ENCODE peak calls at places on chromosomes 5 and 9, in nine cellular contexts. One of them, this sample, is unnamed.

GRCh38 chr9:97571664-97572063 is 61.5 kb downstream of the TSTD2 start:
- DNase-seq in cardiac fibroblast: peak; percentile 34
- DNase-seq in ovary: no peak
- DNase-seq in mammary epithelial cell: no peak
- DNase-seq in AG04450: no peak
- DNase-seq in heart right ventricle: no peak
- DNase-seq in AG10803: no peak
- DNase-seq in fibroblast of mammary gland: no peak
- DNase-seq in uterus: peak; percentile 77
- DNase-seq in this sample: no peak

GRCh38 chr9:135230817-135231520 is 143.5 kb downstream of the OLFM1 start:
- DNase-seq in ovary: no peak
- DNase-seq in AG10803: no peak
- DNase-seq in AG04450: no peak
- DNase-seq in uterus: no peak
- DNase-seq in mammary epithelial cell: no peak
- DNase-seq in cardiac fibroblast: no peak
- DNase-seq in heart right ventricle: no peak
- DNase-seq in fibroblast of mammary gland: no peak
- DNase-seq in this sample: no peak

GRCh38 chr9:18658764-18659705 is 185.1 kb downstream of the ADAMTSL1 start:
- DNase-seq in AG04450: peak; percentile 8
- DNase-seq in uterus: no peak
- DNase-seq in fibroblast of mammary gland: peak; percentile 52
- DNase-seq in mammary epithelial cell: peak; percentile 42
- DNase-seq in ovary: no peak
- DNase-seq in heart right ventricle: no peak
- DNase-seq in AG10803: peak; percentile 85
- DNase-seq in cardiac fibroblast: peak; percentile 72
- DNase-seq in this sample: no peak

GRCh38 chr5:5387789-5388188 is 34.7 kb upstream of the ICE1 start:
- DNase-seq in AG10803: no peak
- DNase-seq in fibroblast of mammary gland: peak; percentile 22
- DNase-seq in cardiac fibroblast: no peak
- DNase-seq in mammary epithelial cell: no peak
- DNase-seq in AG04450: no peak
- DNase-seq in uterus: no peak
- DNase-seq in heart right ventricle: no peak
- DNase-seq in ovary: no peak
- DNase-seq in this sample: no peak

GRCh38 chr5:32507738-32508434 is 63.3 kb upstream of the ZFR start:
- DNase-seq in uterus: peak; percentile 61
- DNase-seq in AG10803: peak; percentile 97
- DNase-seq in mammary epithelial cell: peak; percentile 64
- DNase-seq in ovary: no peak
- DNase-seq in cardiac fibroblast: peak; percentile 78
- DNase-seq in fibroblast of mammary gland: peak; percentile 100
- DNase-seq in heart right ventricle: no peak
- DNase-seq in AG04450: no peak
- DNase-seq in this sample: no peak

GRCh38 chr5:85452322-85453025 is 1067.8 kb upstream of the EDIL3 start:
- DNase-seq in mammary epithelial cell: no peak
- DNase-seq in AG10803: no peak
- DNase-seq in cardiac fibroblast: peak; percentile 11
- DNase-seq in uterus: no peak
- DNase-seq in ovary: no peak
- DNase-seq in fibroblast of mammary gland: no peak
- DNase-seq in heart right ventricle: no peak
- DNase-seq in AG04450: no peak
- DNase-seq in this sample: no peak

GRCh38 chr5:68224561-68225187 is 9.1 kb downstream of the PIK3R1 start:
- DNase-seq in heart right ventricle: no peak
- DNase-seq in cardiac fibroblast: peak; percentile 50
- DNase-seq in ovary: no peak
- DNase-seq in AG10803: no peak
- DNase-seq in fibroblast of mammary gland: peak; percentile 80
- DNase-seq in AG04450: no peak
- DNase-seq in mammary epithelial cell: no peak
- DNase-seq in uterus: no peak
- DNase-seq in this sample: no peak

GRCh38 chr9:125701351-125701750 is 5.7 kb downstream of the MAPKAP1 start:
- DNase-seq in AG04450: no peak
- DNase-seq in heart right ventricle: no peak
- DNase-seq in cardiac fibroblast: peak; percentile 44
- DNase-seq in uterus: no peak
- DNase-seq in fibroblast of mammary gland: peak; percentile 75
- DNase-seq in ovary: no peak
- DNase-seq in AG10803: peak; percentile 80
- DNase-seq in mammary epithelial cell: peak; percentile 81
- DNase-seq in this sample: no peak

GRCh38 chr5:72301557-72301956 is 18.5 kb downstream of the MRPS27 start:
- DNase-seq in fibroblast of mammary gland: no peak
- DNase-seq in ovary: no peak
- DNase-seq in uterus: no peak
- DNase-seq in cardiac fibroblast: no peak
- DNase-seq in mammary epithelial cell: no peak
- DNase-seq in AG10803: no peak
- DNase-seq in AG04450: no peak
- DNase-seq in heart right ventricle: no peak
- DNase-seq in this sample: peak; percentile 69

GRCh38 chr9:115367780-115368179 is 249.8 kb upstream of the TNC start:
- DNase-seq in cardiac fibroblast: no peak
- DNase-seq in fibroblast of mammary gland: peak; percentile 73
- DNase-seq in AG04450: no peak
- DNase-seq in ovary: no peak
- DNase-seq in AG10803: peak; percentile 65
- DNase-seq in uterus: no peak
- DNase-seq in mammary epithelial cell: no peak
- DNase-seq in heart right ventricle: no peak
- DNase-seq in this sample: no peak

GRCh38 chr5:93598997-93599371 is 16.0 kb downstream of the NR2F1 start:
- DNase-seq in mammary epithelial cell: no peak
- DNase-seq in heart right ventricle: no peak
- DNase-seq in fibroblast of mammary gland: no peak
- DNase-seq in ovary: no peak
- DNase-seq in AG04450: no peak
- DNase-seq in uterus: no peak
- DNase-seq in AG10803: no peak
- DNase-seq in cardiac fibroblast: no peak
- DNase-seq in this sample: no peak

GRCh38 chr5:141565826-141566575 is 52.8 kb downstream of the DIAPH1 start:
- DNase-seq in cardiac fibroblast: no peak
- DNase-seq in AG04450: no peak
- DNase-seq in ovary: no peak
- DNase-seq in fibroblast of mammary gland: peak; percentile 13
- DNase-seq in uterus: no peak
- DNase-seq in heart right ventricle: no peak
- DNase-seq in AG10803: no peak
- DNase-seq in mammary epithelial cell: no peak
- DNase-seq in this sample: no peak

GRCh38 chr5:132387649-132388117 is 18.2 kb downstream of the SLC22A5 start:
- DNase-seq in AG10803: peak; percentile 99
- DNase-seq in heart right ventricle: peak; percentile 29
- DNase-seq in uterus: peak; percentile 71
- DNase-seq in mammary epithelial cell: peak; percentile 91
- DNase-seq in fibroblast of mammary gland: peak; percentile 99
- DNase-seq in ovary: peak; percentile 58
- DNase-seq in cardiac fibroblast: peak; percentile 98
- DNase-seq in AG04450: peak; percentile 93
- DNase-seq in this sample: no peak

GRCh38 chr9:68980341-68980914 is 33.5 kb downstream of the PRKACG start:
- DNase-seq in mammary epithelial cell: no peak
- DNase-seq in uterus: no peak
- DNase-seq in ovary: no peak
- DNase-seq in AG04450: no peak
- DNase-seq in heart right ventricle: no peak
- DNase-seq in AG10803: no peak
- DNase-seq in fibroblast of mammary gland: no peak
- DNase-seq in cardiac fibroblast: no peak
- DNase-seq in this sample: no peak

GRCh38 chr9:68979538-68980314 is 34.2 kb downstream of the PRKACG start:
- DNase-seq in cardiac fibroblast: no peak
- DNase-seq in fibroblast of mammary gland: no peak
- DNase-seq in ovary: no peak
- DNase-seq in AG04450: no peak
- DNase-seq in AG10803: no peak
- DNase-seq in mammary epithelial cell: no peak
- DNase-seq in uterus: no peak
- DNase-seq in heart right ventricle: peak; percentile 52
- DNase-seq in this sample: no peak

GRCh38 chr9:68983008-68983411 is 30.9 kb downstream of the PRKACG start:
- DNase-seq in AG10803: no peak
- DNase-seq in uterus: no peak
- DNase-seq in cardiac fibroblast: no peak
- DNase-seq in ovary: no peak
- DNase-seq in heart right ventricle: no peak
- DNase-seq in AG04450: no peak
- DNase-seq in fibroblast of mammary gland: no peak
- DNase-seq in mammary epithelial cell: no peak
- DNase-seq in this sample: no peak

GRCh38 chr9:68981825-68982224 is 32.1 kb downstream of the PRKACG start:
- DNase-seq in AG10803: no peak
- DNase-seq in mammary epithelial cell: no peak
- DNase-seq in fibroblast of mammary gland: no peak
- DNase-seq in uterus: no peak
- DNase-seq in heart right ventricle: no peak
- DNase-seq in cardiac fibroblast: no peak
- DNase-seq in AG04450: no peak
- DNase-seq in ovary: no peak
- DNase-seq in this sample: no peak

GRCh38 chr9:68983797-68984419 is 30.0 kb downstream of the PRKACG start:
- DNase-seq in AG04450: no peak
- DNase-seq in AG10803: no peak
- DNase-seq in mammary epithelial cell: no peak
- DNase-seq in fibroblast of mammary gland: no peak
- DNase-seq in heart right ventricle: no peak
- DNase-seq in uterus: no peak
- DNase-seq in ovary: no peak
- DNase-seq in cardiac fibroblast: no peak
- DNase-seq in this sample: no peak
- H3K4me3 ChIP-seq in AG04450: no peak overlapping the region
- H3K4me3 ChIP-seq in AG10803: no peak overlapping the region
- H3K4me3 ChIP-seq in mammary epithelial cell: no peak overlapping the region
- H3K4me3 ChIP-seq in fibroblast of mammary gland: no peak overlapping the region
- H3K4me3 ChIP-seq in heart right ventricle: no peak overlapping the region
- H3K4me3 ChIP-seq in uterus: no peak overlapping the region
- H3K4me3 ChIP-seq in ovary: no peak overlapping the region
- H3K4me3 ChIP-seq in cardiac fibroblast: no peak overlapping the region
- H3K4me3 ChIP-seq in this sample: no peak overlapping the region

DNA sequence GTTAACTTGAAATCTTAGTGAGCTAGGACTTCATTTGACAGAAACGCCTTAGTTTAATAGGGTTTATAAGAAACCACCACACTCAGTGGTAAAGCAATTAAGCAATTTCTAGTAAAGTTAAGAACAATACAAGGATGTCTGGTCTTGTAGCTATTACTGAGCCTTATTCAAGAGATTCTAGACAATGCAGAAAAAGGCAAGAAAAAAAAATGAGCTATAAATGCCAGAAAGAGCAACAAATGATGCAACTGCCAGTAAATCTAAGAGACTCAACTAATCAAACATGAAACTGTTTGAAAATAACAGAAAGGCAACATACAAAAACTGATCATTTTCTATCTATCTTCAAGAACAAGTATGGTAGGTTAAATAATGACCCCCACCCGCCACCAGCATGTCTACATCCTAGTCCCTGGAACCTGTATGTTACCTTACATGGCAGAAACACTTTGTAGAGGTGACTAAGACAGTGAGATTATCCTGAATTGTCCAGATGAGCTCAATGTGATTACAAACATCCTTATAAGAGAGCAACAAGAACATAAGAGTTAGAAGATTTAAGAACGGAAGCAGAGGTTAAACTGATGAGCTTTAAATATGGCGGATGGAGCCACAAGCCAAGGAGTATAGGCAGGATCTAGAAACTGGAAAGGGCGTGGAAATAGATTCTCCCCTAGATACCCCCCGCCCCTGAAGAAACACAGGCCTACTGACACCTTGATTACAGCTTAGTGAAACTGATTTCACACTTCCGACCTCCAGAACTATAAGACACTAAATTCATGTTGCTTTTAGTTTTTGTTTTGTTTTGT is 93.0 kb downstream of the SUSD1 start:
- DNase-seq in uterus: no peak
- DNase-seq in heart right ventricle: no peak
- DNase-seq in ovary: no peak
- DNase-seq in AG10803: peak; percentile 52
- DNase-seq in AG04450: no peak
- DNase-seq in fibroblast of mammary gland: no peak
- DNase-seq in cardiac fibroblast: no peak
- DNase-seq in mammary epithelial cell: no peak
- DNase-seq in this sample: no peak
- TF ChIP-seq CTCF in uterus: no peak
- TF ChIP-seq CTCF in heart right ventricle: no peak
- TF ChIP-seq CTCF in ovary: no peak
- TF ChIP-seq CTCF in AG10803: no peak
- TF ChIP-seq CTCF in AG04450: no peak
- TF ChIP-seq CTCF in fibroblast of mammary gland: no peak
- TF ChIP-seq CTCF in cardiac fibroblast: no peak
- TF ChIP-seq CTCF in mammary epithelial cell: no peak
- TF ChIP-seq CTCF in this sample: no peak

GRCh38 chr5:154213592-154213991 is 23.1 kb downstream of the GALNT10 start:
- DNase-seq in mammary epithelial cell: no peak
- DNase-seq in fibroblast of mammary gland: no peak
- DNase-seq in AG04450: no peak
- DNase-seq in AG10803: no peak
- DNase-seq in ovary: no peak
- DNase-seq in cardiac fibroblast: no peak
- DNase-seq in uterus: no peak
- DNase-seq in heart right ventricle: no peak
- DNase-seq in this sample: no peak
- H3K4me3 ChIP-seq in mammary epithelial cell: no peak overlapping the region
- H3K4me3 ChIP-seq in fibroblast of mammary gland: no peak overlapping the region
- H3K4me3 ChIP-seq in AG04450: no peak overlapping the region
- H3K4me3 ChIP-seq in AG10803: no peak overlapping the region
- H3K4me3 ChIP-seq in ovary: no peak overlapping the region
- H3K4me3 ChIP-seq in cardiac fibroblast: no peak overlapping the region
- H3K4me3 ChIP-seq in uterus: no peak overlapping the region
- H3K4me3 ChIP-seq in heart right ventricle: no peak overlapping the region
- H3K4me3 ChIP-seq in this sample: no peak overlapping the region

GRCh38 chr5:157471709-157472108 is 11.7 kb downstream of the NIPAL4 start:
- DNase-seq in uterus: no peak
- DNase-seq in AG10803: peak; percentile 26
- DNase-seq in mammary epithelial cell: peak; percentile 25
- DNase-seq in cardiac fibroblast: peak; percentile 47
- DNase-seq in fibroblast of mammary gland: peak; percentile 45
- DNase-seq in ovary: no peak
- DNase-seq in AG04450: no peak
- DNase-seq in heart right ventricle: no peak
- DNase-seq in this sample: no peak
- TF ChIP-seq CTCF in uterus: no peak
- TF ChIP-seq CTCF in AG10803: peak; percentile 61
- TF ChIP-seq CTCF in mammary epithelial cell: peak; percentile 72
- TF ChIP-seq CTCF in cardiac fibroblast: peak; percentile 69
- TF ChIP-seq CTCF in fibroblast of mammary gland: peak; percentile 74
- TF ChIP-seq CTCF in ovary: no peak
- TF ChIP-seq CTCF in AG04450: peak; percentile 68
- TF ChIP-seq CTCF in heart right ventricle: no peak
- TF ChIP-seq CTCF in this sample: peak; percentile 71

This sample was measured in GM12864.